ENCODE peak calls at places on chromosomes 6 and 20, in six cellular contexts. A, H, Z, T, B and L are unnamed samples.

GRCh38 chr6:89139509-89140346 is 6.1 kb upstream of the PM20D2 start:
- DNase-seq in A (no peak), H (no peak), Z (peak), T (peak), B (no peak), L (no peak)

GRCh38 chr6:169409742-169410312 is 156.2 kb upstream of the THBS2 start:
- DNase-seq in A (peak), H (no peak), Z (no peak), T (no peak), B (no peak), L (no peak)

GRCh38 chr20:48716086-48716485 is 111.7 kb downstream of the PREX1 start:
- DNase-seq in A (no peak), H (no peak), Z (no peak), T (no peak), B (no peak), L (no peak)

GRCh38 chr6:151681426-151682059 is 125.9 kb upstream of the ESR1 start:
- DNase-seq in A (no peak), H (no peak), Z (no peak), T (peak), B (no peak), L (no peak)

GRCh38 chr6:2658788-2659187 is 91.9 kb downstream of the MYLK4 start:
- DNase-seq in A (no peak), H (peak), Z (peak), T (no peak), B (no peak), L (no peak)

GRCh38 chr20:58650181-58650775 is 805 bp upstream of the STX16 start:
- DNase-seq in A (no peak), H (no peak), Z (no peak), T (no peak), B (peak), L (no peak)

GRCh38 chr6:166691199-166691598 is 64.1 kb upstream of the RPS6KA2 start:
- DNase-seq in A (no peak), H (no peak), Z (peak), T (peak), B (no peak), L (peak)

GRCh38 chr6:37182736-37183590 is 13.0 kb downstream of the PIM1 start:
- DNase-seq in A (peak), H (peak), Z (no peak), T (no peak), B (no peak), L (no peak)

GRCh38 chr6:16278750-16279149 is 40.4 kb downstream of the GMPR start:
- DNase-seq in A (no peak), H (no peak), Z (no peak), T (no peak), B (no peak), L (no peak)

GRCh38 chr6:86856937-86857563 is 80.3 kb upstream of the HTR1E start:
- DNase-seq in A (peak), H (no peak), Z (peak), T (peak), B (peak), L (peak)

GRCh38 chr6:46788791-46789190 is 4.4 kb upstream of the MEP1A start:
- DNase-seq in A (no peak), H (no peak), Z (no peak), T (no peak), B (no peak), L (peak)

GRCh38 chr20:52859156-52859887 is 112.8 kb upstream of the TSHZ2 start:
- DNase-seq in A (no peak), H (no peak), Z (peak), T (peak), B (peak), L (peak)

GRCh38 chr6:113317870-113318269 is 539.3 kb upstream of the MARCKS start:
- DNase-seq in A (no peak), H (no peak), Z (no peak), T (no peak), B (peak), L (no peak)

GRCh38 chr6:90701146-90701781 is 114.4 kb upstream of the MAP3K7 start:
- DNase-seq in A (peak), H (no peak), Z (no peak), T (no peak), B (peak), L (no peak)

GRCh38 chr20:40741507-40742106 is 52.6 kb upstream of the MAFB start:
- DNase-seq in A (peak), H (no peak), Z (peak), T (peak), B (peak), L (peak)

GRCh38 chr20:6562111-6562510 is 205.4 kb upstream of the BMP2 start:
- DNase-seq in A (no peak), H (no peak), Z (peak), T (peak), B (no peak), L (peak)

GRCh38 chr6:27407153-27407814 is 18.7 kb downstream of the ZNF391 start:
- DNase-seq in A (no peak), H (no peak), Z (no peak), T (no peak), B (no peak), L (no peak)

GRCh38 chr6:7785243-7785941 is 59.5 kb downstream of the BMP6 start:
- DNase-seq in A (no peak), H (no peak), Z (no peak), T (peak), B (no peak), L (no peak)

GRCh38 chr6:151205971-151206600 is 33.7 kb upstream of the AKAP12 start:
- DNase-seq in A (no peak), H (no peak), Z (no peak), T (no peak), B (no peak), L (no peak)

GRCh38 chr6:13462380-13463326 is 24.7 kb downstream of the GFOD1 start:
- DNase-seq in A (no peak), H (no peak), Z (no peak), T (peak), B (peak), L (peak)

GRCh38 chr6:138590796-138591709 is 91.8 kb upstream of the NHSL1 start:
- DNase-seq in A (peak), H (peak), Z (peak), T (peak), B (peak), L (no peak)

GRCh38 chr6:46011241-46012085 is 4.2 kb downstream of the CLIC5 start:
- DNase-seq in A (no peak), H (peak), Z (no peak), T (no peak), B (no peak), L (no peak)

GRCh38 chr20:35523298-35523888 is 6.1 kb downstream of the C20orf173 start:
- DNase-seq in A (peak), H (no peak), Z (peak), T (no peak), B (peak), L (no peak)
- H2AFZ ChIP-seq in A (no peak), H (no peak), Z (no peak), T (no peak), B (peak), L (no peak)

GRCh38 chr6:11042025-11042749 is 1.9 kb downstream of the ELOVL2 start:
- DNase-seq in A (no peak), H (no peak), Z (no peak), T (no peak), B (peak), L (no peak)

GRCh38 chr6:11039040-11039439 is 5.1 kb downstream of the ELOVL2 start:
- DNase-seq in A (no peak), H (no peak), Z (no peak), T (no peak), B (no peak), L (no peak)

GRCh38 chr6:11036977-11037430 is 7.1 kb downstream of the ELOVL2 start:
- DNase-seq in A (no peak), H (no peak), Z (no peak), T (no peak), B (peak), L (no peak)

GRCh38 chr6:11042750-11043551 is 1.2 kb downstream of the ELOVL2 start:
- DNase-seq in A (no peak), H (peak), Z (no peak), T (peak), B (peak), L (peak)

DNA sequence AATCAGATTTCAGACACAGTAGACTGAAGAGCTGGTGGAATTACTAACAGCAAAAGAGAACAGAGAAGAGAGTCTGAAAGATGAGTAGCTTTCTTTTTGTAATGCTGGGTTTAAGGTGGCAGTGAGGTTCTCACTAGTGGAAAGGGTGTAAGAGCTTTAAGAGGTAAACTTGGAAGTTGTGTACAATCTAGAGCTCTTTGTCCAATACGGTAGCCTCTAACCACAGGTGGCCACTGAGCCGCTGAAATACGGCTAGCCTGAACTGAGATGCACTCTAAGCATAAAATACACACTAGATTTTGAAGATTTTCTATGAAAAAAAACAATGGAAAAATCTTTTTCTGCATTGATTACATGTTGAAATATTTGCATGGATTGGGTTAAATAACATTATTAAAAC is 4.0 kb downstream of the ELOVL2 start:
- DNase-seq in A (no peak), H (no peak), Z (no peak), T (no peak), B (no peak), L (no peak)
- H2AFZ ChIP-seq in A (no peak), H (no peak), Z (no peak), T (no peak), B (no peak), L (no peak)

GRCh38 chr6:14966902-14967711 is 278.8 kb upstream of the JARID2 start:
- DNase-seq in A (peak), H (no peak), Z (no peak), T (no peak), B (no peak), L (no peak)

GRCh38 chr6:14964901-14965300 is 281.0 kb upstream of the JARID2 start:
- DNase-seq in A (no peak), H (no peak), Z (no peak), T (no peak), B (no peak), L (no peak)

GRCh38 chr6:14966111-14966901 is 279.6 kb upstream of the JARID2 start:
- DNase-seq in A (no peak), H (no peak), Z (peak), T (no peak), B (no peak), L (no peak)

GRCh38 chr6:14964486-14964885 is 281.4 kb upstream of the JARID2 start:
- DNase-seq in A (no peak), H (no peak), Z (no peak), T (no peak), B (no peak), L (no peak)

DNA sequence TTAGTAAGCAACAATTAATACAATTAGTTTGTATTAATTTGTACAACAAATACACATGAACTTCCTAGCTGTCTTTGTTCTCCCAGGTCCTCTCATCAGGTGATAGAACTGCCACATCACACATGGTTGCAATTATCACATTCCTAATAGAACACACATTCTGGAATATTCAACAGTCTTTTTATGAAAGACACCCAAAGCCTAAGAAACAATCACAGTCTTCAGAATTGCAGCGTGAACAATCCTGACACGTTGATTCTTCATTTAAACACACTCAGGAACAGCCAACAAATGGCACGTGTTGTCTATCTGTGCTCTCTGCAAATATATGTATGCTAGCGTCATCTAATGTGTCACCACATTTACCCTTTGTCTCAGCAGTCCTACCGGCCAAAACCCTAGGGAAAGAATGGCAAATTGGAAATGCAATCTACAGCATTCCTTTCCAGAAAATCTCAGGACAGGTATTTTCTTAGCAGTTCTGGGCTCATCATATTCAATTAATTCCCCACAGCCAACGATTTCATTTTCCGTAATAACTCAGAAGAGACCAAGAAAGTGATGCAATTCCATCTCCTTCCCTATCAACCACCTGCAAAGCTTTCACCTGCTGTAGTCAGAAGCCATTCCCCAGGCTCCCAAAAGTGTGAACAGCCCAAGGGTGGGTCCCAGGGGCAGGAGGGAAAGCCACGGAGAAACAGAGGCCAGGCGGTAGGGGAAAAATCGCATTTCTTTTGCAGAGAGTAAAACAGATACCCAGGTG is 280.3 kb upstream of the JARID2 start:
- DNase-seq in A (no peak), H (no peak), Z (no peak), T (no peak), B (no peak), L (no peak)
- H2AFZ ChIP-seq in A (no peak), H (no peak), Z (peak), T (no peak), B (peak), L (no peak)

GRCh38 chr6:60671369-60671768 is 1614.7 kb downstream of the KHDRBS2 start:
- DNase-seq in A (no peak), H (no peak), Z (no peak), T (no peak), B (no peak), L (no peak)
- H2AFZ ChIP-seq in A (no peak), H (no peak), Z (no peak), T (no peak), B (no peak), L (no peak)

GRCh38 chr20:3711418-3712043 is 869 bp downstream of the SIGLEC1 start:
- DNase-seq in A (no peak), H (no peak), Z (no peak), T (no peak), B (no peak), L (no peak)

GRCh38 chr20:3710703-3711417 is 1.5 kb downstream of the SIGLEC1 start:
- DNase-seq in A (peak), H (no peak), Z (peak), T (peak), B (peak), L (no peak)

GRCh38 chr20:3712279-3712873 is at the start of gene SIGLEC1:
- DNase-seq in A (no peak), H (no peak), Z (no peak), T (no peak), B (no peak), L (no peak)

GRCh38 chr20:3716195-3716834 is 3.9 kb upstream of the SIGLEC1 start:
- DNase-seq in A (peak), H (no peak), Z (peak), T (peak), B (peak), L (no peak)

GRCh38 chr20:3714092-3714491 is 1.7 kb upstream of the SIGLEC1 start:
- DNase-seq in A (no peak), H (no peak), Z (no peak), T (no peak), B (no peak), L (no peak)
- H2AFZ ChIP-seq in A (no peak), H (no peak), Z (no peak), T (no peak), B (no peak), L (no peak)

DNA sequence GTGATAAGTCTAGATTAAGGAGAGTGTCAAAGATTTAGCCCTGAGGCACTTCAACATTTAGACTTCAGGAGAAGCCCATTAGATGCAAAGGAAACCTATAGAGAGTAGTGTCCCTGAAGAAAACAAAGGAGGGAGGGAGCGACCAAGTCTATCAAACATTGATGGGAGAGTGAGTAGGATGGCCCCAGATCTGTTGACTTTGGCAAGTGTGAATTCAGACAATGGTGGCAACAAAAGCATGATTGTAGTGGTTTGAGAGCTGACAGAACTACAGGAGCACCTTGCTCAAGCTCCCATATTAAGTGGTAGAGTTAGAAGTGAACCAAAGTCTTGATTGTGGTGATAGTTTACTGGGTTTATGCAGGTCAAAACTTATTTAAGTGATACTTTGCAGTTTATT is 979 bp upstream of the ABCF1 start:
- DNase-seq in A (no peak), H (no peak), Z (no peak), T (no peak), B (peak), L (no peak)
- H2AFZ ChIP-seq in A (peak), H (peak), Z (peak), T (peak), B (no peak), L (peak)